ENCODE peak calls at places on chromosomes 6 and 20, in six cellular contexts. G is ELR; I is heart left ventricle; Q is GM23248; Y is CD4-positive, alpha-beta T cell; K is NCI-H510A. N is an unnamed sample.

GRCh38 chr20:1894471-1894950 is 696 bp upstream of the SIRPA start:
- DNase-seq in G (no peak), I (peak; percentile 54), Q (peak; percentile 82), Y (no peak), K (no peak), N (peak; percentile 69)

GRCh38 chr6:53159558-53159957 is 10.9 kb upstream of the GCM1 start:
- DNase-seq in G (peak; percentile 28), I (no peak), Q (peak; percentile 51), Y (no peak), K (no peak), N (peak; percentile 40)

GRCh38 chr6:53014744-53015143 is 19.7 kb upstream of the GSTA4 start:
- DNase-seq in G (no peak), I (no peak), Q (peak; percentile 72), Y (no peak), K (no peak), N (peak; percentile 86)

GRCh38 chr6:129818251-129818650 is 42.9 kb downstream of the TMEM244 start:
- DNase-seq in G (peak; percentile 2), I (no peak), Q (no peak), Y (no peak), K (no peak), N (no peak)

GRCh38 chr6:39339557-39340555 is 17.4 kb upstream of the KCNK16 start:
- DNase-seq in G (no peak), I (no peak), Q (no peak), Y (no peak), K (peak; percentile 95), N (no peak)

GRCh38 chr20:50333856-50334255 is 143.2 kb downstream of the CEBPB start:
- DNase-seq in G (peak; percentile 61), I (no peak), Q (peak; percentile 97), Y (no peak), K (no peak), N (peak; percentile 42)

GRCh38 chr20:57249772-57250171 is 16.7 kb downstream of the BMP7 start:
- DNase-seq in G (no peak), I (no peak), Q (no peak), Y (no peak), K (no peak), N (no peak)

GRCh38 chr6:24227556-24227955 is 101.5 kb downstream of the NRSN1 start:
- DNase-seq in G (no peak), I (no peak), Q (no peak), Y (no peak), K (no peak), N (no peak)

GRCh38 chr6:35596448-35597442 is 84.0 kb upstream of the TULP1 start:
- DNase-seq in G (peak; percentile 89), I (no peak), Q (peak; percentile 84), Y (no peak), K (no peak), N (peak; percentile 95)

GRCh38 chr6:17179246-17180073 is 77.6 kb downstream of the STMND1 start:
- DNase-seq in G (peak; percentile 83), I (no peak), Q (peak; percentile 76), Y (no peak), K (no peak), N (peak; percentile 66)

GRCh38 chr20:50056951-50057403 is 56.0 kb downstream of the UBE2V1 start:
- DNase-seq in G (no peak), I (no peak), Q (no peak), Y (no peak), K (no peak), N (no peak)

GRCh38 chr6:107330190-107330589 is 129.2 kb downstream of the PDSS2 start:
- DNase-seq in G (no peak), I (no peak), Q (no peak), Y (no peak), K (no peak), N (no peak)

GRCh38 chr6:156956286-156956685 is 179.1 kb downstream of the ARID1B start:
- DNase-seq in G (no peak), I (no peak), Q (peak; percentile 31), Y (no peak), K (no peak), N (no peak)

GRCh38 chr6:106223300-106223930 is 102.1 kb downstream of the ATG5 start:
- DNase-seq in G (peak; percentile 86), I (peak; percentile 51), Q (peak; percentile 83), Y (peak; percentile 69), K (no peak), N (peak; percentile 78)

GRCh38 chr20:5486377-5487054 is 169.8 kb upstream of the PROKR2 start:
- DNase-seq in G (no peak), I (no peak), Q (no peak), Y (no peak), K (no peak), N (no peak)

GRCh38 chr6:113595921-113596376 is 261.2 kb upstream of the MARCKS start:
- DNase-seq in G (no peak), I (peak; percentile 17), Q (peak; percentile 57), Y (no peak), K (no peak), N (peak; percentile 98)

GRCh38 chr6:36387440-36388303 is at the start of gene ETV7:
- DNase-seq in G (peak; percentile 58), I (peak; percentile 11), Q (peak; percentile 70), Y (no peak), K (no peak), N (peak; percentile 42)

GRCh38 chr6:125310994-125311649 is 9.4 kb upstream of the HDDC2 start:
- DNase-seq in G (peak; percentile 72), I (peak; percentile 22), Q (peak; percentile 78), Y (no peak), K (peak; percentile 25), N (peak; percentile 68)

GRCh38 chr6:33416386-33417126 is 1.4 kb downstream of the CUTA start:
- DNase-seq in G (peak; percentile 67), I (no peak), Q (peak; percentile 53), Y (no peak), K (no peak), N (peak; percentile 46)

GRCh38 chr6:148265058-148265457 is 77.6 kb upstream of the SASH1 start:
- DNase-seq in G (no peak), I (no peak), Q (no peak), Y (no peak), K (no peak), N (no peak)

GRCh38 chr6:45663181-45664180 is 285.7 kb upstream of the SUPT3H start:
- DNase-seq in G (no peak), I (peak; percentile 13), Q (peak; percentile 77), Y (peak; percentile 31), K (no peak), N (no peak)